ENCODE peak calls at places on chromosome 9, in seven cellular contexts. One of them, this sample, is unnamed.

GRCh38 chr9:93127395-93127911 is 6.6 kb downstream of the NINJ1 start:
- DNase-seq in left ventricle myocardium inferior: peak; percentile 31
- DNase-seq in stomach: no peak
- DNase-seq in heart left ventricle: no peak
- DNase-seq in transverse colon: peak; percentile 12
- DNase-seq in BE2C: no peak
- DNase-seq in lower lobe of right lung: peak; percentile 77
- DNase-seq in this sample: peak; percentile 70

GRCh38 chr9:133994359-133995011 is 2.4 kb upstream of the VAV2 start:
- DNase-seq in heart left ventricle: peak; percentile 83
- DNase-seq in BE2C: peak; percentile 91
- DNase-seq in lower lobe of right lung: peak; percentile 83
- DNase-seq in transverse colon: peak; percentile 86
- DNase-seq in left ventricle myocardium inferior: peak; percentile 78
- DNase-seq in stomach: peak; percentile 83
- DNase-seq in this sample: peak; percentile 80

GRCh38 chr9:221989-222776 is 7.5 kb downstream of the DOCK8 start:
- DNase-seq in left ventricle myocardium inferior: no peak
- DNase-seq in heart left ventricle: no peak
- DNase-seq in stomach: no peak
- DNase-seq in lower lobe of right lung: no peak
- DNase-seq in transverse colon: no peak
- DNase-seq in BE2C: no peak
- DNase-seq in this sample: no peak

GRCh38 chr9:95772320-95773060 is 103.0 kb upstream of the ERCC6L2 start:
- DNase-seq in left ventricle myocardium inferior: no peak
- DNase-seq in heart left ventricle: peak; percentile 66
- DNase-seq in stomach: no peak
- DNase-seq in lower lobe of right lung: no peak
- DNase-seq in transverse colon: peak; percentile 79
- DNase-seq in BE2C: no peak
- DNase-seq in this sample: peak; percentile 81

GRCh38 chr9:5110867-5111681 is 74.4 kb downstream of the INSL6 start:
- DNase-seq in BE2C: peak; percentile 6
- DNase-seq in left ventricle myocardium inferior: no peak
- DNase-seq in heart left ventricle: peak; percentile 21
- DNase-seq in lower lobe of right lung: no peak
- DNase-seq in transverse colon: no peak
- DNase-seq in stomach: no peak
- DNase-seq in this sample: peak; percentile 50

GRCh38 chr9:102985162-102985900 is 9.8 kb upstream of the CYLC2 start:
- DNase-seq in transverse colon: no peak
- DNase-seq in heart left ventricle: no peak
- DNase-seq in lower lobe of right lung: no peak
- DNase-seq in stomach: no peak
- DNase-seq in BE2C: no peak
- DNase-seq in left ventricle myocardium inferior: no peak
- DNase-seq in this sample: no peak

GRCh38 chr9:132622144-132622543 is 39.7 kb downstream of the BARHL1 start:
- DNase-seq in stomach: peak; percentile 34
- DNase-seq in lower lobe of right lung: peak; percentile 68
- DNase-seq in BE2C: no peak
- DNase-seq in left ventricle myocardium inferior: no peak
- DNase-seq in heart left ventricle: peak; percentile 35
- DNase-seq in transverse colon: no peak
- DNase-seq in this sample: no peak

GRCh38 chr9:13718086-13718485 is 438.6 kb upstream of the MPDZ start:
- DNase-seq in lower lobe of right lung: no peak
- DNase-seq in stomach: no peak
- DNase-seq in transverse colon: no peak
- DNase-seq in BE2C: no peak
- DNase-seq in left ventricle myocardium inferior: no peak
- DNase-seq in heart left ventricle: no peak
- DNase-seq in this sample: no peak

GRCh38 chr9:137318976-137319375 is 16.9 kb upstream of the NRARP start:
- DNase-seq in stomach: peak; percentile 25
- DNase-seq in lower lobe of right lung: peak; percentile 50
- DNase-seq in transverse colon: no peak
- DNase-seq in left ventricle myocardium inferior: peak; percentile 67
- DNase-seq in BE2C: peak; percentile 24
- DNase-seq in heart left ventricle: peak; percentile 84
- DNase-seq in this sample: peak; percentile 90

GRCh38 chr9:91423785-91424402 is at the start of gene NFIL3:
- DNase-seq in heart left ventricle: peak; percentile 87
- DNase-seq in BE2C: peak; percentile 84
- DNase-seq in left ventricle myocardium inferior: peak; percentile 84
- DNase-seq in transverse colon: peak; percentile 87
- DNase-seq in stomach: peak; percentile 87
- DNase-seq in lower lobe of right lung: peak; percentile 91
- DNase-seq in this sample: peak; percentile 94

GRCh38 chr9:24961787-24962186 is 416.1 kb upstream of the IZUMO3 start:
- DNase-seq in transverse colon: no peak
- DNase-seq in left ventricle myocardium inferior: no peak
- DNase-seq in stomach: no peak
- DNase-seq in BE2C: peak; percentile 6
- DNase-seq in lower lobe of right lung: no peak
- DNase-seq in heart left ventricle: no peak
- DNase-seq in this sample: no peak

GRCh38 chr9:135306699-135307098 is 172.9 kb upstream of the PPP1R26 start:
- DNase-seq in transverse colon: no peak
- DNase-seq in lower lobe of right lung: no peak
- DNase-seq in left ventricle myocardium inferior: no peak
- DNase-seq in stomach: no peak
- DNase-seq in heart left ventricle: no peak
- DNase-seq in BE2C: no peak
- DNase-seq in this sample: no peak

GRCh38 chr9:19641046-19641445 is 147.8 kb downstream of the SLC24A2 start:
- DNase-seq in heart left ventricle: no peak
- DNase-seq in lower lobe of right lung: no peak
- DNase-seq in transverse colon: no peak
- DNase-seq in BE2C: no peak
- DNase-seq in stomach: no peak
- DNase-seq in left ventricle myocardium inferior: no peak
- DNase-seq in this sample: no peak

GRCh38 chr9:114092336-114092735 is 6.8 kb downstream of the KIF12 start:
- DNase-seq in BE2C: no peak
- DNase-seq in transverse colon: no peak
- DNase-seq in stomach: no peak
- DNase-seq in left ventricle myocardium inferior: no peak
- DNase-seq in lower lobe of right lung: no peak
- DNase-seq in heart left ventricle: no peak
- DNase-seq in this sample: no peak

GRCh38 chr9:136566899-136567298 is 21.1 kb upstream of the NOTCH1 start:
- DNase-seq in transverse colon: no peak
- DNase-seq in left ventricle myocardium inferior: peak; percentile 66
- DNase-seq in heart left ventricle: peak; percentile 76
- DNase-seq in stomach: peak; percentile 79
- DNase-seq in lower lobe of right lung: no peak
- DNase-seq in BE2C: no peak
- DNase-seq in this sample: peak; percentile 84

GRCh38 chr9:125460883-125461475 is 199.4 kb downstream of the GAPVD1 start:
- DNase-seq in stomach: no peak
- DNase-seq in left ventricle myocardium inferior: no peak
- DNase-seq in BE2C: no peak
- DNase-seq in transverse colon: peak; percentile 20
- DNase-seq in heart left ventricle: no peak
- DNase-seq in lower lobe of right lung: no peak
- DNase-seq in this sample: peak; percentile 38

GRCh38 chr9:14441976-14442651 is 128.2 kb upstream of the NFIB start:
- DNase-seq in BE2C: peak; percentile 59
- DNase-seq in transverse colon: no peak
- DNase-seq in left ventricle myocardium inferior: no peak
- DNase-seq in heart left ventricle: no peak
- DNase-seq in stomach: no peak
- DNase-seq in lower lobe of right lung: no peak
- DNase-seq in this sample: no peak

GRCh38 chr9:19754921-19755320 is 33.9 kb downstream of the SLC24A2 start:
- DNase-seq in lower lobe of right lung: no peak
- DNase-seq in BE2C: no peak
- DNase-seq in heart left ventricle: no peak
- DNase-seq in transverse colon: no peak
- DNase-seq in left ventricle myocardium inferior: no peak
- DNase-seq in stomach: no peak
- DNase-seq in this sample: no peak

GRCh38 chr9:116154976-116155699 is 1.5 kb downstream of the PAPPA start:
- DNase-seq in heart left ventricle: no peak
- DNase-seq in BE2C: no peak
- DNase-seq in lower lobe of right lung: no peak
- DNase-seq in stomach: no peak
- DNase-seq in left ventricle myocardium inferior: peak; percentile 16
- DNase-seq in transverse colon: no peak
- DNase-seq in this sample: peak; percentile 54

DNA sequence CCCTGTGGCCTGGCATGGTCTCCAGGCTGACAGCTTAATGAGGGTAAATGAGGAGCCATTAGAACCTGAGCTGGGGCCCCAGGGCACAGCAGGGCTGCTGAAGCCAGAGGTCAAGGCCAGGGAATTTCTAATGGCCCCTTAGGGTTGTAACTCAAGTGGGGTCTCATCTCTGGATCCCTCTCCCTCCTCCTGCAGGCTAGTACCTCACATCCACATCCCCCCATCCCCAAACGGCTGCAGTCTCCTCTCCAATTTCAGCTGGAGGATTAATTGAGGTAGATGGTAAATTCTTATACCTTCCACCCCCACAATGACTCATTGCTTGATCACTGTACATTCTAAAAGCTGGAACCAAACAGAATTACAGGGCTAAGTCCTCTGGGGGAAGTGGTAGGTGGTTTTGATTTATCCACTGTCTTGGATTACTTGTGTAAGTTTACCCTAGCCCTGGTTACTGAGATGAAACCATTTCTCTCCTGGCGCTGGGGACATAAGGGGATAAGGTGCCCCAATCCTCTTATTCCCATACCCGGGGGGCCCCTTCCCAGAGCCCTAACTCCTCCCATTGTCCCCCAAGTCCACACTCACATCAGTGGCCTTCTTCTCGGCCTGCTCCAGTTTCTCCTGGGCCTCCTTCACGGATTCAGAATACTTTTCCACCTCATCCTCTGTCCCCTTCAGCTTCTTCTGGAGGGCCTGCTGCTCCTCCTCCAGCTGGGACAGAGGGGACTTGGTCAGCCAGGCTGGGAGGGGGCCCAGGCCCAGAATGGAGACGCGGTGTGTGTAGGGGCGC is 971 bp downstream of the TPM2 start:
- DNase-seq in BE2C: no peak
- DNase-seq in left ventricle myocardium inferior: no peak
- DNase-seq in transverse colon: no peak
- DNase-seq in stomach: no peak
- DNase-seq in lower lobe of right lung: no peak
- DNase-seq in heart left ventricle: no peak
- DNase-seq in this sample: no peak
- H3K4me1 ChIP-seq in BE2C: no peaks in the 10 kb centered on the region
- H3K4me1 ChIP-seq in left ventricle myocardium inferior: peaks cover 73% of the 10 kb centered on the region
- H3K4me1 ChIP-seq in transverse colon: peaks cover 9% of the 10 kb centered on the region
- H3K4me1 ChIP-seq in stomach: peaks cover 74% of the 10 kb centered on the region
- H3K4me1 ChIP-seq in lower lobe of right lung: peaks cover 14% of the 10 kb centered on the region
- H3K4me1 ChIP-seq in heart left ventricle: peaks cover 49% of the 10 kb centered on the region
- H3K4me1 ChIP-seq in this sample: peaks cover 2% of the 10 kb centered on the region

DNA sequence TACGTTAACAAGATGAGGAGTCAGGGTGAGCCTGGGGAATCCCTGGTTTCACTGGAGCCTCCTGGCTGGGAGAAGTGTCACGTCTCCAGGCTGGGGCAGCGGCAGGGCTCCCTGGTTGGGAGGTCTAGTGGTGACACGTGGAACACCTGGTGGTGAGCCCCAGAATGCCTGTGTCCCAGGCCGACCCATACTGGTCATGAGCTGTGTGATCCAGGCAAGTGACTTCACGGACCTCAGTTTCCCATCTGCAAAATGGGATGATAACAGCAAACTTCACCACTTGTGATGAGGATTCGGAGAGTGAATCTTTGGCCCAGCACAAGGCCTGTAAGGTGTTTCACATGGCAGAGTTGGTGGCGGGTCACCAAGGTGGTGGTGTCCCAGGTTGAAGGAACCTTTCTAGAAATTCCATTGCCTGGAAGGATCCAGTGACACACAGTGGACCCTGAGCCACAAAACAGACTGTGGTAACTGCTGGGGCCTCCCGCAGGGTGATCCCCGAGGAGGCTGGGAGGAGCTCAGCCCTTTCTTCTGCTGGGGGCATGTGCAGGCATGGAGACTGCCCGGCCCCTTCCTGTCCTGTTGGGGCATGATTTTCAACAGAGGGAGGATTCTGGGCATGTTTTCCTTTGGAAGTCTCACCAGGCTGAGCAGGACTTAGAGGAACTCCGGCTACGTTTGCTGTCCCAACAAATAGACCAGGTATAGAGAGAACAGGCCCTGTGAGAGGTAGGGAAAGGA is 153.9 kb upstream of the IER5L start:
- DNase-seq in stomach: no peak
- DNase-seq in heart left ventricle: no peak
- DNase-seq in left ventricle myocardium inferior: no peak
- DNase-seq in transverse colon: no peak
- DNase-seq in lower lobe of right lung: no peak
- DNase-seq in BE2C: no peak
- DNase-seq in this sample: peak; percentile 9
- H3K4me1 ChIP-seq in stomach: peaks cover 59% of the 10 kb centered on the region
- H3K4me1 ChIP-seq in heart left ventricle: peaks cover 47% of the 10 kb centered on the region
- H3K4me1 ChIP-seq in left ventricle myocardium inferior: peaks cover 66% of the 10 kb centered on the region
- H3K4me1 ChIP-seq in transverse colon: peaks cover 30% of the 10 kb centered on the region
- H3K4me1 ChIP-seq in lower lobe of right lung: peaks cover 40% of the 10 kb centered on the region
- H3K4me1 ChIP-seq in BE2C: peaks cover 15% of the 10 kb centered on the region
- H3K4me1 ChIP-seq in this sample: peaks cover 15% of the 10 kb centered on the region

DNA sequence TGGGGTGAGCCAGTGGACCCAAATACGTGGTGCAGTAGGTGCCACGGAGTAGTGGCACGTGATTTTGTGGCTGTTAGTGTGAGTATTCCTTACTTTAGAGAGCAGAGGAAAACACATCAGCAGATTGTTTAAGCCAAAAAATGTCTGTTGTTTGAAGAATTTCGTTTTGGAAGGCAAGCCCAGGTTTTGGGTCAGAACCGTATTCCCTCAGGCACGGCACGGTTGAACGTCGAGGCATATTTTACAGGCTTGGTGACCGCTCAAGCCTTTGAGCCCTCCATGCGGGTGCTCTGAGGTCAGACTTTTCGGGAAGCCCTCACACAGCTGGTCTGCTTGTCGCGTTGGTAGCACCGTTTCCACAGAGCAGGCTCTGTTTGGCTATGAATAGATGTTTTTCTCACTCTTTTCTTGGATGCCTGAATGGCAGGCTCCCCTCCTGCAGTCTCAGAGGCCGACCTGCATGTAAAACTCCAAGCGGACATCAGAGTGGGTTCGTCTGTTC is 27.2 kb downstream of the NEK6 start:
- DNase-seq in heart left ventricle: peak; percentile 61
- DNase-seq in transverse colon: no peak
- DNase-seq in lower lobe of right lung: no peak
- DNase-seq in left ventricle myocardium inferior: peak; percentile 50
- DNase-seq in stomach: no peak
- DNase-seq in BE2C: no peak
- DNase-seq in this sample: peak; percentile 80
- H3K4me1 ChIP-seq in heart left ventricle: peaks cover 67% of the 10 kb centered on the region
- H3K4me1 ChIP-seq in transverse colon: peaks cover 54% of the 10 kb centered on the region
- H3K4me1 ChIP-seq in lower lobe of right lung: peaks cover 82% of the 10 kb centered on the region
- H3K4me1 ChIP-seq in left ventricle myocardium inferior: peaks cover 79% of the 10 kb centered on the region
- H3K4me1 ChIP-seq in stomach: peaks cover 100% of the 10 kb centered on the region
- H3K4me1 ChIP-seq in BE2C: no peaks in the 10 kb centered on the region
- H3K4me1 ChIP-seq in this sample: peaks cover 30% of the 10 kb centered on the region

DNA sequence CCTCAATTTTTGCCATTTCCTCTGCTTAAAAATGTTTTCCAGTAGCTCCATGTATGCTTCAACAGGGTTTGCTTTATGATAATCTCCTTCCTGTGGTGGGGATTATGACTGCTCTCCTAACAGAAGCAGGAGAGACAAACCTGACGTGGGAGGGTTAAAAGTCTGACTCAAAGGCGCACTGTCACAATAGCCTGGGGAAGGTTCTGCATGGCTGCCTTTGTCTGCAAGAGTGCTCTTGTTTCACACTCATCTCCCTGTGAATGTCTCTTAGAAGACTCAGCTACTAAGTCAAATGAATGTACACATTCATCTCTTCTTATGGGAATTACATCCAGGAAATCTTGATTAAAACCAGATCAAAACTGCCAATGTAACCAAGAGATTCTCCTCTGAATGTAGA is 90.9 kb upstream of the MTAP start:
- DNase-seq in stomach: no peak
- DNase-seq in lower lobe of right lung: no peak
- DNase-seq in heart left ventricle: no peak
- DNase-seq in BE2C: no peak
- DNase-seq in transverse colon: no peak
- DNase-seq in left ventricle myocardium inferior: no peak
- DNase-seq in this sample: no peak
- H3K4me1 ChIP-seq in stomach: no peaks in the 10 kb centered on the region
- H3K4me1 ChIP-seq in lower lobe of right lung: no peaks in the 10 kb centered on the region
- H3K4me1 ChIP-seq in heart left ventricle: no peaks in the 10 kb centered on the region
- H3K4me1 ChIP-seq in BE2C: no peaks in the 10 kb centered on the region
- H3K4me1 ChIP-seq in transverse colon: no peaks in the 10 kb centered on the region
- H3K4me1 ChIP-seq in left ventricle myocardium inferior: no peaks in the 10 kb centered on the region
- H3K4me1 ChIP-seq in this sample: no peaks in the 10 kb centered on the region